ENCODE peak calls at places on chromosomes 1 and 21, in seven cellular contexts. One of them, this sample, is unnamed.

GRCh38 chr1:20376880-20377494 is 86.3 kb downstream of the VWA5B1 start:
- DNase-seq in prostate gland: no peak
- DNase-seq in endothelial cell of umbilical vein: peak
- DNase-seq in SK-N-SH: peak
- DNase-seq in HL-60: no peak
- DNase-seq in upper lobe of left lung: no peak
- DNase-seq in GM23338: peak
- DNase-seq in this sample: peak

GRCh38 chr1:77342745-77343144 is 60.9 kb downstream of the AK5 start:
- DNase-seq in prostate gland: no peak
- DNase-seq in endothelial cell of umbilical vein: no peak
- DNase-seq in SK-N-SH: no peak
- DNase-seq in HL-60: no peak
- DNase-seq in upper lobe of left lung: no peak
- DNase-seq in GM23338: no peak
- DNase-seq in this sample: no peak

GRCh38 chr1:233544304-233544703 is 69.6 kb upstream of the KCNK1 start:
- DNase-seq in prostate gland: no peak
- DNase-seq in endothelial cell of umbilical vein: no peak
- DNase-seq in SK-N-SH: no peak
- DNase-seq in HL-60: no peak
- DNase-seq in upper lobe of left lung: no peak
- DNase-seq in GM23338: no peak
- DNase-seq in this sample: no peak

GRCh38 chr1:29743264-29743663 is 506.9 kb downstream of the PTPRU start:
- DNase-seq in prostate gland: no peak
- DNase-seq in endothelial cell of umbilical vein: no peak
- DNase-seq in SK-N-SH: no peak
- DNase-seq in HL-60: no peak
- DNase-seq in upper lobe of left lung: no peak
- DNase-seq in GM23338: no peak
- DNase-seq in this sample: no peak

GRCh38 chr21:44279621-44280260 is 5.9 kb upstream of the AIRE start:
- DNase-seq in prostate gland: no peak
- DNase-seq in endothelial cell of umbilical vein: no peak
- DNase-seq in SK-N-SH: no peak
- DNase-seq in HL-60: no peak
- DNase-seq in upper lobe of left lung: no peak
- DNase-seq in GM23338: no peak
- DNase-seq in this sample: no peak

GRCh38 chr1:112794654-112795239 is 79.6 kb upstream of the PPM1J start:
- DNase-seq in prostate gland: no peak
- DNase-seq in endothelial cell of umbilical vein: no peak
- DNase-seq in SK-N-SH: no peak
- DNase-seq in HL-60: no peak
- DNase-seq in upper lobe of left lung: no peak
- DNase-seq in GM23338: peak
- DNase-seq in this sample: no peak

GRCh38 chr1:101474039-101474665 is 237.3 kb downstream of the S1PR1 start:
- DNase-seq in prostate gland: no peak
- DNase-seq in endothelial cell of umbilical vein: peak
- DNase-seq in SK-N-SH: peak
- DNase-seq in HL-60: peak
- DNase-seq in upper lobe of left lung: no peak
- DNase-seq in GM23338: peak
- DNase-seq in this sample: no peak

GRCh38 chr1:177891809-177892208 is 78.0 kb downstream of the SEC16B start:
- DNase-seq in prostate gland: no peak
- DNase-seq in endothelial cell of umbilical vein: no peak
- DNase-seq in SK-N-SH: no peak
- DNase-seq in HL-60: no peak
- DNase-seq in upper lobe of left lung: no peak
- DNase-seq in GM23338: no peak
- DNase-seq in this sample: no peak

GRCh38 chr1:185813401-185813979 is 79.3 kb downstream of the HMCN1 start:
- DNase-seq in prostate gland: no peak
- DNase-seq in endothelial cell of umbilical vein: peak
- DNase-seq in SK-N-SH: peak
- DNase-seq in HL-60: no peak
- DNase-seq in upper lobe of left lung: no peak
- DNase-seq in GM23338: peak
- DNase-seq in this sample: no peak

GRCh38 chr1:81158592-81158991 is 642.1 kb upstream of the ADGRL2 start:
- DNase-seq in prostate gland: no peak
- DNase-seq in endothelial cell of umbilical vein: peak
- DNase-seq in SK-N-SH: peak
- DNase-seq in HL-60: no peak
- DNase-seq in upper lobe of left lung: no peak
- DNase-seq in GM23338: no peak
- DNase-seq in this sample: no peak

GRCh38 chr1:150548632-150549495 is at the start of gene ADAMTSL4:
- DNase-seq in prostate gland: no peak
- DNase-seq in endothelial cell of umbilical vein: peak
- DNase-seq in SK-N-SH: peak
- DNase-seq in HL-60: no peak
- DNase-seq in upper lobe of left lung: peak
- DNase-seq in GM23338: peak
- DNase-seq in this sample: no peak

GRCh38 chr1:19484793-19485361 is 462 bp downstream of the CAPZB start:
- DNase-seq in prostate gland: no peak
- DNase-seq in endothelial cell of umbilical vein: peak
- DNase-seq in SK-N-SH: peak
- DNase-seq in HL-60: no peak
- DNase-seq in upper lobe of left lung: no peak
- DNase-seq in GM23338: peak
- DNase-seq in this sample: peak

GRCh38 chr1:31062867-31063380 is 2.6 kb downstream of the PUM1 start:
- DNase-seq in prostate gland: no peak
- DNase-seq in endothelial cell of umbilical vein: no peak
- DNase-seq in SK-N-SH: no peak
- DNase-seq in HL-60: no peak
- DNase-seq in upper lobe of left lung: no peak
- DNase-seq in GM23338: no peak
- DNase-seq in this sample: no peak

GRCh38 chr1:171909711-171910110 is 68.4 kb downstream of the DNM3 start:
- DNase-seq in prostate gland: no peak
- DNase-seq in endothelial cell of umbilical vein: no peak
- DNase-seq in SK-N-SH: no peak
- DNase-seq in HL-60: no peak
- DNase-seq in upper lobe of left lung: no peak
- DNase-seq in GM23338: peak
- DNase-seq in this sample: no peak

GRCh38 chr1:162536511-162536910 is 25.0 kb upstream of the UAP1 start:
- DNase-seq in prostate gland: no peak
- DNase-seq in endothelial cell of umbilical vein: no peak
- DNase-seq in SK-N-SH: no peak
- DNase-seq in HL-60: no peak
- DNase-seq in upper lobe of left lung: no peak
- DNase-seq in GM23338: no peak
- DNase-seq in this sample: no peak

DNA sequence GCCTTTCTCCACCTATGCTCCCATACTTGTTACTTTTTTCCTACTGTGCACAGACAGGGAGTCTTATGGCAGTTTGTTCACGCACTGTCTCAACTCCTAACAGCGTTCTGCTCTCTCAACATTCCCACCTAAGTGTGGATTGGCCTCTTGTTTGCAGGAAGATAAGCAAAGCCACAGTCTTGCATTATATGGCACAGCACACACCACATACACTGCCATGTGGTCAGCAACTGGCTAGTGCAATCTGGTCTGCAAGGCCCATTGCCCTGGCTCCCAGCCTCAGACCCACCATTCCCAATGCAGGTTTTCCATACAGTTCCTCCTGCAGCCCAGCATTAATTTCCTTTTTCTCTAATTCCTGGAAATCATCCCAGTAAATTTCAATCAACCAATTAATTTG is 38.3 kb upstream of the LAMC2 start:
- DNase-seq in prostate gland: no peak
- DNase-seq in endothelial cell of umbilical vein: no peak
- DNase-seq in SK-N-SH: no peak
- DNase-seq in HL-60: no peak
- DNase-seq in upper lobe of left lung: no peak
- DNase-seq in GM23338: no peak
- DNase-seq in this sample: no peak
- TF ChIP-seq POLR2AphosphoS5 in prostate gland: no peak
- TF ChIP-seq POLR2AphosphoS5 in endothelial cell of umbilical vein: no peak
- TF ChIP-seq POLR2AphosphoS5 in SK-N-SH: no peak
- TF ChIP-seq POLR2AphosphoS5 in HL-60: no peak
- TF ChIP-seq POLR2AphosphoS5 in upper lobe of left lung: no peak
- TF ChIP-seq POLR2AphosphoS5 in GM23338: no peak
- TF ChIP-seq POLR2AphosphoS5 in this sample: no peak

DNA sequence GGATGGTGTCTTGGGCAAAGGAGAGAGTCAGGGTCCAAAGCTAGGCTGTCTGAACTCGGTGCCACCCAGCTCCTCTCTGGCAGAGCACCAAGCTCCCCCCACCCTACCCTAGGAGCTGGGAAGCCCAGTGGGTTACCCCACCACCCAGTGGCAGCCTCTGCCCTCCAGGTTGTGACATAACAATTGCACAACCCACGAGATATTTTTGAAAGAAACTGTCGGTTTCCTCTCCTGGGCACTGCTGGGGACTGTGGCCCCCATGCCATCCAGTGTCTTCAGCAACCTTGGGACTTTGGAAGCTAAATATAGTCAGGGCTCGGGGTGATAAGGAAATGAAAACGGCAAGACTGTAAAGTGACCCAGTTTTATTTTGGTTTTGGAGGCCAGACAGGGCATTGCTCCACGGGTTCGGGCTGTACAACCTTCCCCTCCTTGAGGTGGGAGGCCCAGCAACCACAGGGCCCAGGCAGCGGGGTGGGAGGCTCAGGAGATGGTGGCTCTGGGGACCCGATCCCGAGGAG is 1.4 kb downstream of the CITED4 start:
- DNase-seq in prostate gland: no peak
- DNase-seq in endothelial cell of umbilical vein: no peak
- DNase-seq in SK-N-SH: no peak
- DNase-seq in HL-60: peak
- DNase-seq in upper lobe of left lung: no peak
- DNase-seq in GM23338: no peak
- DNase-seq in this sample: no peak
- TF ChIP-seq POLR2AphosphoS5 in prostate gland: no peak
- TF ChIP-seq POLR2AphosphoS5 in endothelial cell of umbilical vein: no peak
- TF ChIP-seq POLR2AphosphoS5 in SK-N-SH: no peak
- TF ChIP-seq POLR2AphosphoS5 in HL-60: peak
- TF ChIP-seq POLR2AphosphoS5 in upper lobe of left lung: no peak
- TF ChIP-seq POLR2AphosphoS5 in GM23338: no peak
- TF ChIP-seq POLR2AphosphoS5 in this sample: no peak

DNA sequence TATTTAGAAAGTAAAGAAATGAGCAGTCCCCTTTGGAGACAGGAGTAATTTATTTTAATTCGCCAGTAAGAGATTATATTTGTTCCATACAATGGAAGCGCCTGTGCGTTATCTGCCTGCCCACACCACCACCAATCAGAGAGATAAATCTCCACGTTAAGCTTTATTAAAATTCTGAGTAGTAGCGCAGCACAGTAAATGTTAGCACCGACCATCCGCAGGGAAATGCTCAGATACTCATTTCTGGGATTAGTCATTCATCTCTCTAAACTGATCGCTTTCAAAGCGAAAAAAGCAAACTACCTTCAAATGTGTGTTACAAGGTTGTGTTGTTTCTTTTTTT is 1.2 kb downstream of the ETS2 start:
- DNase-seq in prostate gland: no peak
- DNase-seq in endothelial cell of umbilical vein: peak
- DNase-seq in SK-N-SH: peak
- DNase-seq in HL-60: no peak
- DNase-seq in upper lobe of left lung: no peak
- DNase-seq in GM23338: no peak
- DNase-seq in this sample: no peak
- TF ChIP-seq POLR2AphosphoS5 in prostate gland: no peak
- TF ChIP-seq POLR2AphosphoS5 in endothelial cell of umbilical vein: no peak
- TF ChIP-seq POLR2AphosphoS5 in SK-N-SH: no peak
- TF ChIP-seq POLR2AphosphoS5 in HL-60: no peak
- TF ChIP-seq POLR2AphosphoS5 in upper lobe of left lung: no peak
- TF ChIP-seq POLR2AphosphoS5 in GM23338: no peak
- TF ChIP-seq POLR2AphosphoS5 in this sample: no peak

GRCh38 chr1:43540653-43541071 is 10.0 kb downstream of the PTPRF start:
- DNase-seq in prostate gland: no peak
- DNase-seq in endothelial cell of umbilical vein: peak
- DNase-seq in SK-N-SH: no peak
- DNase-seq in HL-60: no peak
- DNase-seq in upper lobe of left lung: peak
- DNase-seq in GM23338: no peak
- DNase-seq in this sample: no peak

GRCh38 chr1:43541141-43541540 is 10.5 kb downstream of the PTPRF start:
- DNase-seq in prostate gland: no peak
- DNase-seq in endothelial cell of umbilical vein: no peak
- DNase-seq in SK-N-SH: no peak
- DNase-seq in HL-60: no peak
- DNase-seq in upper lobe of left lung: no peak
- DNase-seq in GM23338: no peak
- DNase-seq in this sample: no peak

GRCh38 chr1:43543567-43543966 is 12.9 kb downstream of the PTPRF start:
- DNase-seq in prostate gland: no peak
- DNase-seq in endothelial cell of umbilical vein: no peak
- DNase-seq in SK-N-SH: no peak
- DNase-seq in HL-60: no peak
- DNase-seq in upper lobe of left lung: no peak
- DNase-seq in GM23338: no peak
- DNase-seq in this sample: no peak

GRCh38 chr1:43542515-43543458 is 12.1 kb downstream of the PTPRF start:
- DNase-seq in prostate gland: no peak
- DNase-seq in endothelial cell of umbilical vein: no peak
- DNase-seq in SK-N-SH: no peak
- DNase-seq in HL-60: no peak
- DNase-seq in upper lobe of left lung: no peak
- DNase-seq in GM23338: no peak
- DNase-seq in this sample: no peak

DNA sequence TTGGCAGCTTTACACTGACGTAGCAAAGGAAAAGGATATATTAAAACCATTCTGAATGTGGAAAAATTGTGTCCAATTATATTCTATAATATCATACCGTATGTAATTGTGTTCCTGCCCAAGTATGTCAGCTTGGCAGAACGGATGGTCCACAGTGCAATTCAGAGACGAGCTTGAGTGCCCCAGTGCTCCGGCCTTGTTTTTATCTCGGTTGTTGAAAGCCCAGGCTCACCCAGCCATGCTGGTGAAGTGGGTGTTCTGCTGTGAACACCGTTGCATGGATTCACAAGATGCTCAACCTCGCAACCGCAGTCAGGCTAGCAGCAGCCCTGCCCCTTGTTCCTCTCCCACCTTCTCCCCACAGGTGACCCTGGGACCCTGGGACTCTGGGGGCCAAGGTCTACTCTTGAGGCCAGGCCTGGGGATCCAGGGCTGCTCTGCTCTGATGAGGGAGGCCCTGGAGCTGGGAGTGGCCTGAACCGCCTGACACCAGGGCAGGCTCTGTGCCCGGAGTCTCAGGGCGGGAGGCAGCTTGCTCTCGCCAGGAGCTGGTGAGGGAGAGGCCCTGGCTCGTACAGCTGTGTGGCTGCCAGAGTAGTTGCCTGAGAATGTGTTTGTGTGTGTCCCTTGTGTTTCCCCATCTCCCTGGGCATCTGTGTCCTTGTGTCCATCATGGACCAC is 11.2 kb downstream of the PTPRF start:
- DNase-seq in prostate gland: peak
- DNase-seq in endothelial cell of umbilical vein: no peak
- DNase-seq in SK-N-SH: no peak
- DNase-seq in HL-60: no peak
- DNase-seq in upper lobe of left lung: peak
- DNase-seq in GM23338: no peak
- DNase-seq in this sample: peak
- TF ChIP-seq POLR2AphosphoS5 in prostate gland: peak
- TF ChIP-seq POLR2AphosphoS5 in endothelial cell of umbilical vein: no peak
- TF ChIP-seq POLR2AphosphoS5 in SK-N-SH: no peak
- TF ChIP-seq POLR2AphosphoS5 in HL-60: no peak
- TF ChIP-seq POLR2AphosphoS5 in upper lobe of left lung: no peak
- TF ChIP-seq POLR2AphosphoS5 in GM23338: no peak
- TF ChIP-seq POLR2AphosphoS5 in this sample: no peak

This sample was measured in suprapubic skin.